ENCODE peak calls at places on chromosomes 3 and 15, in seven cellular contexts. B is upper lobe of left lung, R is ovary, T is A549, G is stomach, V is H1, I is K562. A is an unnamed sample.

GRCh38 chr3:128319741-128320141 is 146.9 kb downstream of the DNAJB8 start:
- DNase-seq in B (no peak), R (peak), T (no peak), G (peak), V (no peak), I (no peak), A (no peak)

GRCh38 chr3:112746675-112747276 is 99.9 kb downstream of the CD200R1L start:
- DNase-seq in B (no peak), R (no peak), T (no peak), G (no peak), V (no peak), I (no peak), A (no peak)

GRCh38 chr15:92645051-92645631 is 10.4 kb downstream of the FAM174B start:
- DNase-seq in B (no peak), R (no peak), T (no peak), G (peak), V (no peak), I (no peak), A (no peak)

GRCh38 chr3:180828001-180828720 is 84.3 kb upstream of the FXR1 start:
- DNase-seq in B (peak), R (no peak), T (no peak), G (no peak), V (no peak), I (no peak), A (no peak)

GRCh38 chr3:40130721-40131120 is 178.8 kb upstream of the EIF1B start:
- DNase-seq in B (no peak), R (no peak), T (no peak), G (no peak), V (no peak), I (no peak), A (no peak)

GRCh38 chr15:85072917-85073316 is 91.3 kb downstream of the PDE8A start:
- DNase-seq in B (no peak), R (no peak), T (no peak), G (no peak), V (no peak), I (no peak), A (no peak)

GRCh38 chr3:41267975-41268640 is 68.8 kb downstream of the CTNNB1 start:
- DNase-seq in B (no peak), R (no peak), T (peak), G (no peak), V (no peak), I (peak), A (no peak)

GRCh38 chr3:187318819-187319616 is 27.5 kb upstream of the MASP1 start:
- DNase-seq in B (no peak), R (peak), T (peak), G (peak), V (no peak), I (peak), A (peak)

GRCh38 chr3:124409650-124410275 is 320.5 kb upstream of the UMPS start:
- DNase-seq in B (no peak), R (no peak), T (peak), G (no peak), V (no peak), I (no peak), A (no peak)

GRCh38 chr15:70632079-70632850 is 131.1 kb downstream of the UACA start:
- DNase-seq in B (no peak), R (no peak), T (no peak), G (no peak), V (no peak), I (no peak), A (no peak)

DNA sequence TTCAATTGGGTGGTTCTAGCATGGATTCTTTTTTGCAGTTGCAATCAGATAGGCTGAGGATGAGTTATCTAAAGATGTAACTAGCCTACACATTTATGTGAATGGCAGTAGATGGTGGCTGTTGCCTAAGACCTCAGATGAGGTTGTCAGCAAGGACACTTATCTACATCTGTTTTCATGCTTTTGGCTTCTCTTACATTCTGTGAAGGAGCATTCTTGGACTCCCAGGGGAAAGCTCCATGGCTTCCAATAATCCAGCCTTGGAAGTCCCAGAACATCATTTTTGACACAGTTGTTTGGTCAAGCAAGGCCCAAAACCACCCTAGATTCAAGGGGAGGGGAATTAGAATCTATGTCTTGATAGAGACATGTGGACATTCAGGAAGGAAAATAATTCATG is 332.2 kb upstream of the RBMS3 start:
- DNase-seq in B (no peak), R (no peak), T (no peak), G (no peak), V (no peak), I (no peak), A (no peak)
- H3K4me3 ChIP-seq in B (no peak), R (no peak), T (no peak), G (no peak), V (no peak), I (no peak), A (no peak)

GRCh38 chr3:141050913-141051632 is at the start of gene SPSB4:
- DNase-seq in B (peak), R (no peak), T (peak), G (no peak), V (peak), I (no peak), A (no peak)
- TF ChIP-seq EP300 in B (no peak), R (no peak), T (no peak), G (no peak), V (no peak), I (no peak), A (no peak)

DNA sequence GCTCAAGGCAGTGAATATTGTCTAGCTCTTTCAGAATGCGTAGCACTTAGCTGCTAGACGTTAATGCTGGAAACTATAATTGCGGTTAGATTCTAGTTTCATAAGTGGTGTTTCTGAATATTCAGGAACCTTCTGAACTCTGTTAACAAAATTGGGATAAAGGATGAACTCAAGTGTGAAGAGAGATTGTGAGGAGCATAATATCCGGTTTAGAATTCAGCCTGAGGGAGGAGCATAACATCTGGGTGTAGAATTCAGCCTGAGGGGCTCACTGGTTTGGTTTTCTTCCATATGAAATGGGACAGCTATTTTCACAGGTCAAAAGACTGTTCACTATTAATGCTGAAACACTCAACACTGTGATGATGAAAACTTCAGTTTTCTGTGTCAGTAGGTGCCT is 68.4 kb upstream of the RPL35A start:
- DNase-seq in B (no peak), R (no peak), T (no peak), G (no peak), V (no peak), I (no peak), A (no peak)
- H3K4me3 ChIP-seq in B (no peak), R (no peak), T (no peak), G (no peak), V (no peak), I (no peak), A (no peak)

DNA sequence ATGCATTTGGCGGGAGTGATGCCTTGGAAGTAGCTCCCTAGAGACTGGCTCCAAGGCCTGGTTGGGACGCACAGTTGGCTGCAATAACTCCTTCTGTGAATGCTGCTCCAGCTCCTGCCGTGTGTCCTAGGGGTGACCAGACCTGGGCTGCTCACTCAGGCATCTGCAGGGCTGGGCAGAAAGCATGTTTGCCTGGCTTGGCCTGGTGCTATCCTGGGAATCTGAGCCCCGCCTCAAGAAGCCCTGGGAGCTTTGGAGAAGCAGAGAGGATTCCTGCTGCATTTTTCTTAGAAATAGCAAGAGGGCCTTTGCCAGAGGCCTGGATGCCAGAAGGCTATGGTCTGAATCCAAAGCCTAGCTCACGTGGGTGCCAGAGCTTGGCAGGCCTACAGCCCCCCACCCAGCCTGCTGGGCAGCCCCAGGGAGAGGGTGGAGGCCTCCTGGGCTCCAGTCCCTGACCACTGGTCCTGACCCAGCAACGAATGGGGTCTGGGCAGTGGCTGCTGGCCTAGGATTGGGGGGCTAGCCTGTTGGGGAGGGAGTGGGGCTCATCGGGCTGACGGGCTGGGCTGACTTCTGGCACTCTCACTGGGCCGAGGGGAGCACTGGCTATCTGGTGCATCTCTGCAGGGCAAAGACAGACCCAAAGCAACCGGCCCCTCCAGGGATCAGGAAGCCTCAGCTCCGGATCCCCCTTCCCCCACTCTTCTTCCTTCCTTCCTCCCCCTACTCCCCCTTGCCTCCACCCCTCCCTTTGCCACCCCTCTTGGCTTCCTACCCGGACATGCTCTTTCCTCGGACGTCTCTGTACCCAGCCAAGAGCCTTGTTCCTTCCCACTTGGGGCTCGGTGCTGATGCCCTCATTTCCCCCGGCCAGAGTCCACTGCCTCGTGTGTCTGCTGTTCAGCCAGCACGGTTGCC is 10.5 kb downstream of the SEMA3F start:
- DNase-seq in B (peak), R (peak), T (no peak), G (peak), V (no peak), I (no peak), A (no peak)
- TF ChIP-seq EP300 in B (no peak), R (no peak), T (no peak), G (no peak), V (no peak), I (no peak), A (no peak)

A was measured in tibial nerve.